ENCODE peak calls at places on chromosome 15, in five cellular contexts. H is A673, Z is cardiac fibroblast, W is foreskin fibroblast, J is mucosa of descending colon. A is an unnamed sample.

GRCh38 chr15:25641762-25642161 is 202.9 kb upstream of the UBE3A start:
- DNase-seq in J (no peak), W (no peak), H (no peak), Z (no peak), A (no peak)

GRCh38 chr15:44598066-44598465 is 61.1 kb downstream of the EIF3J start:
- DNase-seq in Z (no peak), H (no peak), W (no peak), J (no peak), A (no peak)

GRCh38 chr15:66488525-66488924 is 9.0 kb downstream of the SNAPC5 start:
- DNase-seq in J (no peak), W (no peak), Z (no peak), H (no peak), A (no peak)

GRCh38 chr15:57662802-57663201 is 43.7 kb upstream of the POLR2M start:
- DNase-seq in Z (no peak), H (peak), J (peak), W (no peak), A (no peak)

GRCh38 chr15:40939909-40940801 is 11.0 kb downstream of the DLL4 start:
- DNase-seq in W (no peak), Z (no peak), H (no peak), J (no peak), A (no peak)

GRCh38 chr15:66071160-66071559 is 182.4 kb downstream of the MEGF11 start:
- DNase-seq in H (no peak), Z (no peak), W (no peak), J (no peak), A (no peak)

GRCh38 chr15:90711842-90712241 is 5.3 kb upstream of the BLM start:
- DNase-seq in Z (no peak), J (no peak), H (no peak), W (no peak), A (no peak)

GRCh38 chr15:71278989-71279756 is 163.9 kb downstream of the THSD4 start:
- DNase-seq in J (no peak), Z (peak), W (peak), H (peak), A (peak)

GRCh38 chr15:87645723-87646122 is 610.8 kb downstream of the NTRK3 start:
- DNase-seq in Z (no peak), W (no peak), J (no peak), H (no peak), A (no peak)

GRCh38 chr15:74412159-74412558 is 21.6 kb downstream of the SEMA7A start:
- DNase-seq in W (no peak), H (no peak), Z (no peak), J (no peak), A (no peak)

GRCh38 chr15:58677426-58677825 is 72.1 kb downstream of the ADAM10 start:
- DNase-seq in H (no peak), Z (no peak), W (no peak), J (no peak), A (no peak)
- TF ChIP-seq CTCF in H (peak), Z (no peak), W (no peak), J (no peak), A (no peak)

DNA sequence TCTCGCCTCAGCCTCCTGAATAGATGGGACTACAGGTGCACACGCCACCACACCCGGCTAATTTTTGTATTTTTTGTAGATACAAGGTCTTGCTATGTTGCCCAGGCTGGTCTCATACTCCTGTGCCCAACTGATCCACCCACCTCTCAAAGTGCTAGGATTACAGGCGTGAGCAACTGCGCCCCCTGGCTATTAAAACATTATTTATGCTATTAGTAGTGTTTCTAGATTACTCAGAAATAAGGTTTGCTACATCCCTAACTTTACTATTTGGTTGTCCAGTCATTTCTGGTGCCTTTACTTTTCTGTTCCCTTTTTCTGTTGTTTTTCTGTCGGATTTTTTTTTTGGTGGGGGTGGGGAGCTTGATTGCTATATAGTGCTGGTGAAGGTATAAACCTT is 393.6 kb upstream of the TPM1 start:
- DNase-seq in H (peak), J (no peak), Z (peak), W (no peak), A (no peak)
- TF ChIP-seq CTCF in H (peak), J (no peak), Z (peak), W (no peak), A (peak)

GRCh38 chr15:92157666-92158298 is 235.9 kb upstream of the ST8SIA2 start:
- DNase-seq in H (no peak), W (no peak), J (no peak), Z (no peak), A (no peak)
- TF ChIP-seq CTCF in H (no peak), W (no peak), J (no peak), Z (no peak), A (no peak)

DNA sequence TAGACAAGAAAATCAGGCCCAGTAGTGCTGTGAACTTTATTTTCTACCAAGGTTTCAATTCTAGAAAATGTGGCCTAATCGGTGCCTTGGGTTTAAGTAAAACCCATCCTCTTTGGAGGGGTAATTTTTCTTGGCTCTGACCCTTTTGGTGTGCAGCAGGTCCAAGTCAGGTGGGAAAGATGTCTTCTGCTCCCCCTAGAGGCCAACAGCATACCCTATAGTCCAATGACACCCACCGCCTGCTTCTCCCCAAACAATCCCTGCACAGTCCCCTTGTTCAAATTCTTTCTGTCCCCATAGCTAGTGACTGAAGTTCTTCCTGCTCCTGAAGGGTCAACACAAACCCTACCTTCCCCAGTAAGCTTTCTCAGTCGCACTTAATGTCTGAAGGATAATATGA is 261.8 kb upstream of the GOLGA6L4 start:
- DNase-seq in J (no peak), Z (peak), W (no peak), H (peak), A (no peak)
- TF ChIP-seq CTCF in J (no peak), Z (peak), W (peak), H (peak), A (peak)

A was measured in AG09319.